ENCODE peak calls at places on chromosome 11, in eight cellular contexts. C is GM20000; F is GM10248; T is HuH-7.5; I is activated CD4-positive, alpha-beta T cell treated with anti-CD3 and anti-CD28 coated beads for 36 hours; G is dorsolateral prefrontal cortex; X is activated T-cell treated with anti-CD3 and anti-CD28 coated beads for 24 hours; P is colonic mucosa. W is an unnamed sample.

GRCh38 chr11:73347067-73347466 is 29.1 kb upstream of the RELT start:
- DNase-seq in G (no peak), P (no peak), C (no peak), I (no peak), F (no peak), T (no peak), X (no peak), W (no peak)

GRCh38 chr11:117299351-117300300 is 8.5 kb downstream of the BACE1-AS start:
- DNase-seq in C (no peak), F (no peak), I (no peak), T (peak), X (no peak), G (no peak), P (no peak), W (no peak)

GRCh38 chr11:34907934-34908593 is 8.1 kb downstream of the APIP start:
- DNase-seq in C (peak), X (no peak), T (no peak), P (no peak), I (no peak), F (peak), G (no peak), W (no peak)

GRCh38 chr11:843086-843704 is 543 bp downstream of the TSPAN4 start:
- DNase-seq in F (no peak), G (no peak), T (no peak), I (peak), X (no peak), P (no peak), C (no peak), W (no peak)

GRCh38 chr11:44755553-44756505 is 29.1 kb downstream of the TSPAN18 start:
- DNase-seq in P (no peak), I (no peak), F (no peak), X (no peak), G (no peak), C (no peak), T (no peak), W (no peak)

GRCh38 chr11:122706689-122707088 is 51.2 kb downstream of the UBASH3B start:
- DNase-seq in F (no peak), C (no peak), I (no peak), P (no peak), T (no peak), G (no peak), X (no peak), W (no peak)

GRCh38 chr11:77413850-77414249 is 60.0 kb downstream of the PAK1 start:
- DNase-seq in X (no peak), P (no peak), I (no peak), G (no peak), F (no peak), C (no peak), T (no peak), W (no peak)

GRCh38 chr11:99952816-99953215 is 734.3 kb upstream of the ARHGAP42 start:
- DNase-seq in P (no peak), T (no peak), X (no peak), G (no peak), I (no peak), F (no peak), C (no peak), W (no peak)

GRCh38 chr11:90134420-90135003 is at the start of gene NAALAD2:
- DNase-seq in G (peak), P (peak), X (no peak), C (peak), T (peak), F (peak), I (peak), W (no peak)

GRCh38 chr11:119828011-119828410 is 99.0 kb upstream of the NECTIN1 start:
- DNase-seq in T (no peak), C (no peak), P (peak), I (no peak), X (no peak), F (no peak), G (no peak), W (no peak)

GRCh38 chr11:46472662-46472994 is 81.1 kb upstream of the CHRM4 start:
- DNase-seq in G (no peak), F (no peak), X (no peak), T (no peak), C (no peak), I (no peak), P (peak), W (no peak)

GRCh38 chr11:107962181-107962580 is 33.9 kb downstream of the RAB39A start:
- DNase-seq in T (no peak), P (no peak), I (no peak), G (no peak), F (no peak), C (no peak), X (no peak), W (no peak)

GRCh38 chr11:103946793-103947565 is 89.5 kb upstream of the DDI1 start:
- DNase-seq in T (no peak), X (no peak), I (no peak), C (no peak), P (no peak), G (no peak), F (no peak), W (no peak)